ENCODE peak calls at places on chromosomes 3 and 15, in eight cellular contexts. V, O, S, G, E, L, T and N are unnamed samples.

GRCh38 chr15:96268421-96269204 is 61.9 kb upstream of the NR2F2 start:
- DNase-seq in T (no peak), O (peak; percentile 26), L (no peak), E (no peak), G (no peak), V (peak; percentile 54), S (no peak), N (no peak)

GRCh38 chr3:188174309-188175044 is 20.5 kb downstream of the LPP start:
- DNase-seq in T (no peak), S (no peak), E (no peak), G (no peak), L (no peak), O (no peak), V (no peak), N (no peak)

GRCh38 chr3:72155391-72156064 is 370.6 kb upstream of the PROK2 start:
- DNase-seq in V (peak; percentile 97), O (peak; percentile 93), E (no peak), L (peak; percentile 28), S (peak; percentile 33), G (no peak), T (no peak), N (no peak)

GRCh38 chr3:187679638-187680396 is 9.6 kb upstream of the SST start:
- DNase-seq in E (peak; percentile 71), G (peak; percentile 76), V (peak; percentile 79), L (peak; percentile 73), T (peak; percentile 85), O (peak; percentile 83), S (peak; percentile 76), N (no peak)

GRCh38 chr15:43150171-43150929 is 17.0 kb downstream of the TMEM62 start:
- DNase-seq in T (no peak), E (no peak), V (peak; percentile 82), G (no peak), O (peak; percentile 86), L (no peak), S (no peak), N (no peak)

GRCh38 chr3:110519066-110519465 is 552.5 kb upstream of the NECTIN3 start:
- DNase-seq in T (no peak), V (no peak), E (no peak), G (no peak), L (no peak), S (no peak), O (peak; percentile 57), N (no peak)

GRCh38 chr3:110905096-110905495 is 166.5 kb upstream of the NECTIN3 start:
- DNase-seq in E (no peak), T (no peak), V (no peak), O (no peak), S (no peak), L (no peak), G (no peak), N (no peak)

GRCh38 chr3:124363451-124363850 is 366.8 kb upstream of the UMPS start:
- DNase-seq in L (no peak), T (no peak), V (peak; percentile 59), S (no peak), G (no peak), O (peak; percentile 45), E (no peak), N (no peak)

GRCh38 chr3:197503652-197504051 is 52.1 kb downstream of the BDH1 start:
- DNase-seq in V (no peak), T (no peak), O (no peak), G (no peak), L (no peak), E (no peak), S (no peak), N (no peak)

GRCh38 chr15:38814891-38815290 is 250.3 kb upstream of the RASGRP1 start:
- DNase-seq in S (no peak), L (no peak), E (no peak), T (no peak), G (no peak), O (no peak), V (no peak), N (no peak)

GRCh38 chr3:52830535-52831258 is at the start of gene ITIH4:
- DNase-seq in V (no peak), G (no peak), S (no peak), L (no peak), O (peak; percentile 13), T (no peak), E (no peak), N (no peak)

GRCh38 chr3:52829906-52830463 is 487 bp downstream of the ITIH4 start:
- DNase-seq in G (no peak), V (no peak), T (no peak), S (no peak), L (no peak), E (no peak), O (no peak), N (no peak)

GRCh38 chr3:52829482-52829881 is 990 bp downstream of the ITIH4 start:
- DNase-seq in G (no peak), L (no peak), O (no peak), S (no peak), V (no peak), T (no peak), E (no peak), N (no peak)

GRCh38 chr3:52827866-52828376 is 2.6 kb downstream of the ITIH4 start:
- DNase-seq in E (no peak), S (no peak), T (no peak), V (no peak), L (no peak), G (no peak), O (no peak), N (no peak)

DNA sequence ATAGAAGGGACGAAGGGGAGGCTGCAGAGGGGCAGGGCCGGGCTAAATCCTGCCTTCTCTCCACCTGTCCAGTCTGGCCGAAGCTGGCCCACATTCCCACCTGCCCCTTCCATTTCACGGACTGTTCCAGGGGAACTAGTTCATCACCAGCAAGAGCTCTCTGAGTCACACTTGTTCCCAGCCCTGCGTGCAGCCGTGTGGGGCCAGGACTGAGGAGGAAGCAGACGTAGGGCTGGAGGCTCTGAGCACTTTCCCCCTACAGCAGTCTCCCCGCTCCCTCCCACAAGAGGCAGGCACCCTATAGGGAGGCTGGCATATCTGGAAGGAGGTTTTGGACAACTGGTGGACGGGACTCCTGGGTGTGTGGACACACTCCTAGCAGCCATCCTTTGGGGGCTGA is 3.0 kb downstream of the ITIH4 start:
- DNase-seq in S (no peak), T (no peak), V (peak; percentile 24), E (no peak), L (no peak), O (peak; percentile 18), G (no peak), N (no peak)
- H3K4me3 ChIP-seq in S (no peak overlapping the region), T (no peak overlapping the region), V (no peak overlapping the region), E (no peak overlapping the region), L (no peak overlapping the region), O (no peak overlapping the region), G (no peak overlapping the region), N (no peak overlapping the region)

GRCh38 chr3:11476814-11477213 is 166.9 kb downstream of the VGLL4 start:
- DNase-seq in O (no peak), G (no peak), T (no peak), L (no peak), S (no peak), E (no peak), V (no peak), N (peak; percentile 64)
- H3K4me3 ChIP-seq in O (no peak overlapping the region), G (no peak overlapping the region), T (no peak overlapping the region), L (no peak overlapping the region), S (no peak overlapping the region), E (no peak overlapping the region), V (no peak overlapping the region), N (no peak overlapping the region)

DNA sequence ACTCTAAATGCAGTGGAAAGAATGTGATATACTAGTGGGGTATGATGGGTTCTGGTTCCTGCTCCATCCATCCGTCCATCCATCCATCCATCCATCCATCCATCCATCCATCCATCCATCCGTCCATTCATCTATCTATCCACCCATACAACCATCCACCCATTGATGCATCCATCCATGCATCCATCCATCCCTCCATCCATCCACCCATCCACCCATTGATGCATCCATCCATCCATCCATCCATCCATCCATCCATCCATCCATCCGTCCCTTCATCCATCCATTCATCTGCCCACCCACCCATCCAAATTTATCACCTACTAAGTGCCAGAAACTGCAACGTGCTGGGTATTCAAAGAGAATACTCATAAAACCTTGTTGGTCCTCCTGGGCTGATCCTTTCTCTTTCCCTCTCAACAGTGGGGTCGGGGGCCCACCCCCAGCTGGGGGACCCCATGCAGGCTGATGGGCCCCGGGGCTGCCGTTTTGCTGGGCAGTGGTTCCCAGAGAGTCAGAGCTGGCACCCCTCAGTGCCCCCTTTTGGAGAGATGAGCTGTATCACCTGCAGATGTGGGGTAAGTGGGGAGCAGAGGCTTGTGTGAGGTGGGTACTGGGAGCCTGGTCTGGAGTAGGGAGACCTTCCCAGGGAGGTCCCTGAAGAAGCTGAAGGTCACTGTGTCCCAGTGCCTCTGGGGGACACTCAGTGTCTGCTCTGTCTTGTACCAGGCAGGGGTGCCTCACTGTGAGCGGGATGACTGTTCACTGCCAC is 8.5 kb downstream of the CHRD start:
- DNase-seq in E (no peak), S (no peak), O (no peak), G (no peak), L (no peak), T (no peak), V (no peak), N (no peak)
- H3K4me3 ChIP-seq in E (no peak overlapping the region), S (no peak overlapping the region), O (no peak overlapping the region), G (no peak overlapping the region), L (no peak overlapping the region), T (no peak overlapping the region), V (no peak overlapping the region), N (no peak overlapping the region)

GRCh38 chr3:185330644-185331043 is 32.3 kb upstream of the MAP3K13 start:
- DNase-seq in V (no peak), L (no peak), G (no peak), S (no peak), O (no peak), E (no peak), T (no peak), N (no peak)

GRCh38 chr3:185330238-185330637 is 32.7 kb upstream of the MAP3K13 start:
- DNase-seq in T (no peak), V (no peak), L (no peak), E (no peak), G (no peak), S (peak; percentile 61), O (no peak), N (no peak)

GRCh38 chr3:185327052-185327451 is 35.9 kb upstream of the MAP3K13 start:
- DNase-seq in S (no peak), V (no peak), L (no peak), T (no peak), O (no peak), G (no peak), E (no peak), N (no peak)

GRCh38 chr3:185325946-185326791 is 36.8 kb upstream of the MAP3K13 start:
- DNase-seq in O (no peak), T (no peak), E (no peak), V (no peak), L (no peak), S (no peak), G (no peak), N (peak; percentile 38)

DNA sequence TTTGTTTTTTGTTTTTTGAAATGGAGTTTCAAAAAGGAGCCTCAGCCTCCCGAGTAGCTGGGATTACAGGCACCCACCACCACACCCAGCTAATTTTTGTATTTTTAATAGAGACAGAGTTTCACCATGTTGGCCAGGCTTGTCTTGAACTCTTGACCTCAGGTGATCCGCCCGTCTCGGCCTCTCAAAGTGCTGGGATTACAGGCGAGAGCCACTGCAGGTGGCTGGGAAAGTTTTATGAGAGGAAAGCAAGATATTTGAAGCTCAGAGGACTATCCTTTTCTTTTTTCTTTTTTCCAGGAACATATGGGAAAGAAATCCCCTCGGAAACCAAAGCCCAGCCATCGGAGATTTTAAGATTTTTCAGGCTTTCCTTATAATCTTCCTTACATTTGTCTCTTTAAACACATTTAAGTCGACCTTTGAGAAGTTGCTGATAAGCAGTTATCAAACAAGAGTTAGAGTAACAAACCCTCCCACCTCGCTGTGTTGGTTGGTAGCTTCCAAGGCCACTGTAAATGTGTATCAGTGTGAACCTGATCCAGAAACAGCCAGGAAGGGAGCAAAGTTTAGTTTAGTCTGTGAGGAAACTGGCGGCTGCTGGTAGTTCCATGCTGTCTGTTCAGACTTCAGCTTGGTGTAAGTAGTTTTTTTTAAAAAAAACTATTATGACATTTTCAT is 34.5 kb upstream of the MAP3K13 start:
- DNase-seq in L (no peak), O (no peak), G (no peak), S (no peak), E (no peak), T (no peak), V (no peak), N (peak; percentile 65)
- H3K4me3 ChIP-seq in L (no peak overlapping the region), O (no peak overlapping the region), G (no peak overlapping the region), S (no peak overlapping the region), E (no peak overlapping the region), T (peak overlapping the region; percentile 77), V (no peak overlapping the region), N (peak overlapping the region; percentile 19)